ENCODE peak calls at places on chromosome 13, in five cellular contexts. One of them, this sample, is unnamed.

GRCh38 chr13:110311721-110312668 is 4.9 kb downstream of the COL4A2 start:
- DNase-seq in epithelial cell of esophagus: no peak
- DNase-seq in omental fat pad: no peak
- DNase-seq in stimulated activated CD4-positive, alpha-beta T cell treated with anti-CD3 and anti-CD28 coated beads, Interleukin-4, amount 100 ng/mL, for 24 hours: no peak
- DNase-seq in iris pigment epithelial cell: no peak
- DNase-seq in this sample: no peak

GRCh38 chr13:33628662-33629061 is 189.3 kb upstream of the RFC3 start:
- DNase-seq in epithelial cell of esophagus: no peak
- DNase-seq in iris pigment epithelial cell: no peak
- DNase-seq in stimulated activated CD4-positive, alpha-beta T cell treated with anti-CD3 and anti-CD28 coated beads, Interleukin-4, amount 100 ng/mL, for 24 hours: no peak
- DNase-seq in omental fat pad: no peak
- DNase-seq in this sample: no peak

GRCh38 chr13:43033038-43033437 is 9.7 kb downstream of the DNAJC15 start:
- DNase-seq in stimulated activated CD4-positive, alpha-beta T cell treated with anti-CD3 and anti-CD28 coated beads, Interleukin-4, amount 100 ng/mL, for 24 hours: no peak
- DNase-seq in omental fat pad: no peak
- DNase-seq in iris pigment epithelial cell: no peak
- DNase-seq in epithelial cell of esophagus: no peak
- DNase-seq in this sample: no peak

GRCh38 chr13:97125051-97125809 is 96.9 kb upstream of the MBNL2 start:
- DNase-seq in stimulated activated CD4-positive, alpha-beta T cell treated with anti-CD3 and anti-CD28 coated beads, Interleukin-4, amount 100 ng/mL, for 24 hours: peak; percentile 29
- DNase-seq in epithelial cell of esophagus: peak; percentile 90
- DNase-seq in omental fat pad: no peak
- DNase-seq in iris pigment epithelial cell: peak; percentile 98
- DNase-seq in this sample: peak; percentile 44

GRCh38 chr13:93309886-93310520 is 83.4 kb downstream of the GPC6 start:
- DNase-seq in iris pigment epithelial cell: peak; percentile 90
- DNase-seq in epithelial cell of esophagus: peak; percentile 89
- DNase-seq in omental fat pad: no peak
- DNase-seq in stimulated activated CD4-positive, alpha-beta T cell treated with anti-CD3 and anti-CD28 coated beads, Interleukin-4, amount 100 ng/mL, for 24 hours: no peak
- DNase-seq in this sample: peak; percentile 26

GRCh38 chr13:34833562-34834182 is 108.4 kb upstream of the NBEA start:
- DNase-seq in iris pigment epithelial cell: peak; percentile 7
- DNase-seq in omental fat pad: no peak
- DNase-seq in epithelial cell of esophagus: peak; percentile 58
- DNase-seq in stimulated activated CD4-positive, alpha-beta T cell treated with anti-CD3 and anti-CD28 coated beads, Interleukin-4, amount 100 ng/mL, for 24 hours: no peak
- DNase-seq in this sample: peak; percentile 27

GRCh38 chr13:105817011-105817410 is 718.5 kb downstream of the EFNB2 start:
- DNase-seq in iris pigment epithelial cell: no peak
- DNase-seq in epithelial cell of esophagus: peak; percentile 47
- DNase-seq in omental fat pad: no peak
- DNase-seq in stimulated activated CD4-positive, alpha-beta T cell treated with anti-CD3 and anti-CD28 coated beads, Interleukin-4, amount 100 ng/mL, for 24 hours: no peak
- DNase-seq in this sample: no peak

GRCh38 chr13:20624213-20624612 is 57.3 kb downstream of the IFT88 start:
- DNase-seq in epithelial cell of esophagus: no peak
- DNase-seq in omental fat pad: no peak
- DNase-seq in iris pigment epithelial cell: no peak
- DNase-seq in stimulated activated CD4-positive, alpha-beta T cell treated with anti-CD3 and anti-CD28 coated beads, Interleukin-4, amount 100 ng/mL, for 24 hours: no peak
- DNase-seq in this sample: no peak

GRCh38 chr13:71786815-71787214 is 80.2 kb downstream of the DACH1 start:
- DNase-seq in omental fat pad: no peak
- DNase-seq in epithelial cell of esophagus: no peak
- DNase-seq in stimulated activated CD4-positive, alpha-beta T cell treated with anti-CD3 and anti-CD28 coated beads, Interleukin-4, amount 100 ng/mL, for 24 hours: no peak
- DNase-seq in iris pigment epithelial cell: no peak
- DNase-seq in this sample: no peak

GRCh38 chr13:51687928-51688714 is 103.9 kb downstream of the WDFY2 start:
- DNase-seq in iris pigment epithelial cell: no peak
- DNase-seq in omental fat pad: no peak
- DNase-seq in stimulated activated CD4-positive, alpha-beta T cell treated with anti-CD3 and anti-CD28 coated beads, Interleukin-4, amount 100 ng/mL, for 24 hours: no peak
- DNase-seq in epithelial cell of esophagus: no peak
- DNase-seq in this sample: no peak

GRCh38 chr13:42056585-42056984 is 8.1 kb downstream of the DGKH start:
- DNase-seq in epithelial cell of esophagus: no peak
- DNase-seq in omental fat pad: no peak
- DNase-seq in iris pigment epithelial cell: no peak
- DNase-seq in stimulated activated CD4-positive, alpha-beta T cell treated with anti-CD3 and anti-CD28 coated beads, Interleukin-4, amount 100 ng/mL, for 24 hours: no peak
- DNase-seq in this sample: no peak

GRCh38 chr13:71864094-71864980 is 2.7 kb downstream of the DACH1 start:
- DNase-seq in iris pigment epithelial cell: peak; percentile 15
- DNase-seq in omental fat pad: no peak
- DNase-seq in stimulated activated CD4-positive, alpha-beta T cell treated with anti-CD3 and anti-CD28 coated beads, Interleukin-4, amount 100 ng/mL, for 24 hours: no peak
- DNase-seq in epithelial cell of esophagus: peak; percentile 29
- DNase-seq in this sample: peak; percentile 5

GRCh38 chr13:44437356-44438233 is 64.0 kb downstream of the SERP2 start:
- DNase-seq in epithelial cell of esophagus: peak; percentile 56
- DNase-seq in iris pigment epithelial cell: peak; percentile 43
- DNase-seq in omental fat pad: no peak
- DNase-seq in stimulated activated CD4-positive, alpha-beta T cell treated with anti-CD3 and anti-CD28 coated beads, Interleukin-4, amount 100 ng/mL, for 24 hours: no peak
- DNase-seq in this sample: no peak

GRCh38 chr13:102773441-102774209 is at the start of gene TEX30:
- DNase-seq in stimulated activated CD4-positive, alpha-beta T cell treated with anti-CD3 and anti-CD28 coated beads, Interleukin-4, amount 100 ng/mL, for 24 hours: peak; percentile 84
- DNase-seq in iris pigment epithelial cell: peak; percentile 83
- DNase-seq in omental fat pad: peak; percentile 36
- DNase-seq in epithelial cell of esophagus: peak; percentile 87
- DNase-seq in this sample: peak; percentile 98

GRCh38 chr13:99577934-99578917 is 77.0 kb downstream of the TM9SF2 start:
- DNase-seq in stimulated activated CD4-positive, alpha-beta T cell treated with anti-CD3 and anti-CD28 coated beads, Interleukin-4, amount 100 ng/mL, for 24 hours: no peak
- DNase-seq in omental fat pad: no peak
- DNase-seq in epithelial cell of esophagus: no peak
- DNase-seq in iris pigment epithelial cell: peak; percentile 51
- DNase-seq in this sample: peak; percentile 32

GRCh38 chr13:110338441-110339101 is 31.5 kb downstream of the COL4A2 start:
- DNase-seq in iris pigment epithelial cell: peak; percentile 81
- DNase-seq in epithelial cell of esophagus: no peak
- DNase-seq in stimulated activated CD4-positive, alpha-beta T cell treated with anti-CD3 and anti-CD28 coated beads, Interleukin-4, amount 100 ng/mL, for 24 hours: no peak
- DNase-seq in omental fat pad: no peak
- DNase-seq in this sample: peak; percentile 73

GRCh38 chr13:23679214-23679613 is 109.0 kb downstream of the TNFRSF19 start:
- DNase-seq in epithelial cell of esophagus: peak; percentile 80
- DNase-seq in omental fat pad: no peak
- DNase-seq in stimulated activated CD4-positive, alpha-beta T cell treated with anti-CD3 and anti-CD28 coated beads, Interleukin-4, amount 100 ng/mL, for 24 hours: no peak
- DNase-seq in iris pigment epithelial cell: peak; percentile 86
- DNase-seq in this sample: no peak

GRCh38 chr13:72521965-72522661 is 205.3 kb downstream of the MZT1 start:
- DNase-seq in stimulated activated CD4-positive, alpha-beta T cell treated with anti-CD3 and anti-CD28 coated beads, Interleukin-4, amount 100 ng/mL, for 24 hours: no peak
- DNase-seq in iris pigment epithelial cell: no peak
- DNase-seq in omental fat pad: no peak
- DNase-seq in epithelial cell of esophagus: no peak
- DNase-seq in this sample: no peak

GRCh38 chr13:71218960-71219359 is 648.0 kb downstream of the DACH1 start:
- DNase-seq in iris pigment epithelial cell: peak; percentile 1
- DNase-seq in stimulated activated CD4-positive, alpha-beta T cell treated with anti-CD3 and anti-CD28 coated beads, Interleukin-4, amount 100 ng/mL, for 24 hours: no peak
- DNase-seq in epithelial cell of esophagus: peak; percentile 17
- DNase-seq in omental fat pad: no peak
- DNase-seq in this sample: no peak

GRCh38 chr13:31209172-31209818 is 9.5 kb downstream of the B3GLCT start:
- DNase-seq in omental fat pad: no peak
- DNase-seq in epithelial cell of esophagus: no peak
- DNase-seq in iris pigment epithelial cell: peak; percentile 24
- DNase-seq in stimulated activated CD4-positive, alpha-beta T cell treated with anti-CD3 and anti-CD28 coated beads, Interleukin-4, amount 100 ng/mL, for 24 hours: no peak
- DNase-seq in this sample: peak; percentile 73

GRCh38 chr13:42997381-42997780 is 5.3 kb upstream of the EPSTI1 start:
- DNase-seq in epithelial cell of esophagus: no peak
- DNase-seq in stimulated activated CD4-positive, alpha-beta T cell treated with anti-CD3 and anti-CD28 coated beads, Interleukin-4, amount 100 ng/mL, for 24 hours: no peak
- DNase-seq in omental fat pad: no peak
- DNase-seq in iris pigment epithelial cell: peak; percentile 76
- DNase-seq in this sample: no peak

GRCh38 chr13:58655086-58655485 is 1023.5 kb downstream of the PCDH17 start:
- DNase-seq in omental fat pad: no peak
- DNase-seq in iris pigment epithelial cell: no peak
- DNase-seq in epithelial cell of esophagus: no peak
- DNase-seq in stimulated activated CD4-positive, alpha-beta T cell treated with anti-CD3 and anti-CD28 coated beads, Interleukin-4, amount 100 ng/mL, for 24 hours: no peak
- DNase-seq in this sample: no peak

GRCh38 chr13:52617070-52618060 is 24.9 kb upstream of the HNRNPA1L2 start:
- DNase-seq in iris pigment epithelial cell: peak; percentile 86
- DNase-seq in omental fat pad: peak; percentile 34
- DNase-seq in epithelial cell of esophagus: peak; percentile 78
- DNase-seq in stimulated activated CD4-positive, alpha-beta T cell treated with anti-CD3 and anti-CD28 coated beads, Interleukin-4, amount 100 ng/mL, for 24 hours: peak; percentile 89
- DNase-seq in this sample: peak; percentile 92

GRCh38 chr13:25453966-25454365 is 82.2 kb downstream of the ATP8A2 start:
- DNase-seq in epithelial cell of esophagus: peak; percentile 19
- DNase-seq in stimulated activated CD4-positive, alpha-beta T cell treated with anti-CD3 and anti-CD28 coated beads, Interleukin-4, amount 100 ng/mL, for 24 hours: no peak
- DNase-seq in iris pigment epithelial cell: no peak
- DNase-seq in omental fat pad: no peak
- DNase-seq in this sample: no peak

GRCh38 chr13:60448907-60449510 is 52.0 kb downstream of the TDRD3 start:
- DNase-seq in omental fat pad: no peak
- DNase-seq in iris pigment epithelial cell: peak; percentile 69
- DNase-seq in stimulated activated CD4-positive, alpha-beta T cell treated with anti-CD3 and anti-CD28 coated beads, Interleukin-4, amount 100 ng/mL, for 24 hours: peak; percentile 9
- DNase-seq in epithelial cell of esophagus: peak; percentile 64
- DNase-seq in this sample: peak; percentile 61

GRCh38 chr13:102798653-102799543 is at the start of the genes BIVM and POGLUT2:
- DNase-seq in omental fat pad: peak; percentile 78
- DNase-seq in epithelial cell of esophagus: peak; percentile 98
- DNase-seq in iris pigment epithelial cell: peak; percentile 97
- DNase-seq in stimulated activated CD4-positive, alpha-beta T cell treated with anti-CD3 and anti-CD28 coated beads, Interleukin-4, amount 100 ng/mL, for 24 hours: peak; percentile 81
- DNase-seq in this sample: peak; percentile 97